ENCODE peak calls at places on chromosomes 1 and 21, in six cellular contexts. Y, H, B, J, C and M are unnamed samples.

GRCh38 chr1:189821838-189822237 is 655.8 kb downstream of the BRINP3 start:
- DNase-seq in Y (no peak), H (no peak), J (no peak), C (peak; percentile 67), B (no peak), M (no peak)

GRCh38 chr1:226640737-226641136 is 92.2 kb downstream of the STUM start:
- DNase-seq in H (no peak), Y (no peak), C (no peak), B (no peak), J (peak; percentile 9), M (no peak)

GRCh38 chr1:232600430-232601258 is 29.3 kb downstream of the SIPA1L2 start:
- DNase-seq in J (no peak), B (no peak), H (no peak), Y (no peak), C (peak; percentile 57), M (no peak)

GRCh38 chr1:116159177-116159576 is 48.0 kb downstream of the MAB21L3 start:
- DNase-seq in B (no peak), H (no peak), J (no peak), C (no peak), Y (no peak), M (no peak)

GRCh38 chr1:35768350-35769187 is 1.2 kb downstream of the CLSPN start:
- DNase-seq in B (no peak), H (no peak), J (no peak), Y (no peak), C (peak; percentile 12), M (no peak)

GRCh38 chr1:156618853-156619581 is at the start of gene HAPLN2:
- DNase-seq in B (no peak), C (no peak), J (no peak), H (peak; percentile 61), Y (no peak), M (peak; percentile 68)

GRCh38 chr1:9906466-9906865 is 3.6 kb downstream of the CTNNBIP1 start:
- DNase-seq in J (no peak), Y (no peak), C (no peak), B (no peak), H (no peak), M (no peak)

GRCh38 chr1:84869750-84870149 is 23.3 kb downstream of the LPAR3 start:
- DNase-seq in H (no peak), J (no peak), Y (peak; percentile 76), C (no peak), B (no peak), M (no peak)

GRCh38 chr1:225886159-225887029 is 2.6 kb downstream of the LEFTY1 start:
- DNase-seq in H (no peak), C (no peak), Y (no peak), J (no peak), B (no peak), M (no peak)

GRCh38 chr1:223007250-223007649 is 135.8 kb downstream of the TLR5 start:
- DNase-seq in C (peak; percentile 35), Y (peak; percentile 25), J (no peak), B (no peak), H (no peak), M (no peak)

GRCh38 chr1:223000549-223001135 is 142.4 kb downstream of the TLR5 start:
- DNase-seq in H (no peak), Y (no peak), C (no peak), B (no peak), J (no peak), M (no peak)

GRCh38 chr1:223006794-223007193 is 136.3 kb downstream of the TLR5 start:
- DNase-seq in H (no peak), C (no peak), Y (no peak), J (no peak), B (no peak), M (no peak)

GRCh38 chr1:223003549-223003948 is 139.5 kb downstream of the TLR5 start:
- DNase-seq in H (no peak), C (no peak), J (no peak), B (no peak), Y (no peak), M (no peak)

GRCh38 chr1:223001653-223002634 is 141.1 kb downstream of the TLR5 start:
- DNase-seq in B (no peak), Y (peak; percentile 20), H (no peak), J (no peak), C (no peak), M (no peak)
- TF ChIP-seq CTCF in B (no peak), Y (peak; percentile 17), H (no peak), J (no peak), C (peak; percentile 40), M (no peak)

DNA sequence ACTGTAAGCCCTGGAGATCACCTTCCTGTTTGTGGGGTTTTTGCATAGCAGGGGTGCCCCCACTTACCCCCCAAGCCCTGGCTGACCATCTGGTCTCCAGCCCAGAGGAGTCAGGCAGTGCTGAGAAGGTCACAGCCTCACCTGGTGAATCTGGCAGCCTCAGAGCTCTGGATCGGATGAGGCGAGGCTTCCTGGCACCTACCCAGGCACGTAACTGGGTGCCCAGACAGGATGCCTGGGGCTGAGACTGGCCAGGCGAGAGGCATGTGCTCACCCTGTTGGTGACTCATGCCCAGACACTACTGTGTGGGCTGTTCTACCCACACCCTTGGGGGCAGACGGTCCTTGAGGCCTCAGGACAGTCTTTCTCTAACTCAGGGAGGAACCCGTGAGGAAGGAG is 15.2 kb upstream of the PADI3 start:
- DNase-seq in Y (peak; percentile 92), B (no peak), J (peak; percentile 65), H (no peak), C (peak; percentile 96), M (no peak)
- TF ChIP-seq CTCF in Y (no peak), B (no peak), J (no peak), H (no peak), C (no peak), M (no peak)

GRCh38 chr1:41496080-41497055 is 11.9 kb upstream of the EDN2 start:
- DNase-seq in C (peak; percentile 88), J (peak; percentile 94), Y (peak; percentile 90), H (peak; percentile 84), B (peak; percentile 81), M (peak; percentile 75)
- TF ChIP-seq CTCF in C (no peak), J (no peak), Y (no peak), H (no peak), B (no peak), M (no peak)

DNA sequence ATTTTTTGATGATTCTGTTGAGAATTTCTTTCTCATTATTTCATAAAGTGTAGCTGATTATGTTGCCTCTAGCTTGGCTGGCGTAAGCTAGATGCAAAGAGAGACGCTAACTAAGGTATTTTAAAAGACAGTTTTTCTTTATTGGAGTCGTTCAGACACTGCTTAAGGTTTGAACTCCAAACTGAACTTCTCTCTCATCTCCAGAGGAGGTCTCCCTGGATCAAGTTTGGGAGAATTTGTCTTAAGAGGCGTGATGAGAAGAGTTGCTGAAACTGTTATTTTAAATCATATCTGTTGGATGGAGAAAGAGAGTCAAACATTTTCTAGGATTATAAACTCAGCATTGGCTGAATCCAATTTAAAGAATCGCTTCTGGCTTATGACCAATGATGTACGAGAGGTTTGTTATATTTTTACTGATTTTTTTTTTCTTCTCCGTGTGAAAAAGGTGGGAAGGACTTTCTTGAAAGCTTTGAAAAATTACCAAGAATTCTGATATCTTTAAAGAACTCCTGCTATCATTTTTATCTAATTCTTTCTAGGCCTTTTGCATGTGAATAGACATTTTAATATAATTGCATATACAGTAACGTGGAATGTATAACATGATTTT is 34.0 kb downstream of the MAP3K7CL start:
- DNase-seq in B (peak; percentile 28), C (peak; percentile 89), J (no peak), H (no peak), Y (peak; percentile 81), M (no peak)
- TF ChIP-seq CTCF in B (peak; percentile 60), C (peak; percentile 68), J (peak; percentile 62), H (peak; percentile 47), Y (peak; percentile 98), M (no peak)

GRCh38 chr21:28832715-28833061 is 160.0 kb downstream of the LTN1 start:
- DNase-seq in J (no peak), H (no peak), Y (no peak), C (no peak), B (no peak), M (no peak)

GRCh38 chr21:28833609-28834008 is 159.1 kb downstream of the LTN1 start:
- DNase-seq in C (no peak), J (no peak), B (no peak), H (no peak), Y (no peak), M (no peak)

GRCh38 chr21:28832013-28832714 is 160.5 kb downstream of the LTN1 start:
- DNase-seq in C (peak; percentile 16), J (no peak), Y (peak; percentile 15), B (no peak), H (no peak), M (no peak)

GRCh38 chr21:28833181-28833580 is 159.5 kb downstream of the LTN1 start:
- DNase-seq in H (no peak), C (no peak), Y (peak; percentile 18), J (no peak), B (no peak), M (no peak)

GRCh38 chr21:28834335-28835238 is 158.1 kb downstream of the LTN1 start:
- DNase-seq in H (no peak), C (no peak), B (no peak), Y (no peak), J (no peak), M (no peak)
- TF ChIP-seq CTCF in H (no peak), C (no peak), B (no peak), Y (no peak), J (no peak), M (no peak)

GRCh38 chr1:219000005-219000404 is 173.7 kb upstream of the LYPLAL1 start:
- DNase-seq in B (no peak), C (no peak), Y (no peak), J (no peak), H (no peak), M (no peak)

GRCh38 chr1:218994615-218995014 is 179.1 kb upstream of the LYPLAL1 start:
- DNase-seq in B (no peak), C (no peak), H (no peak), Y (no peak), J (no peak), M (no peak)

GRCh38 chr1:219000606-219001005 is 173.1 kb upstream of the LYPLAL1 start:
- DNase-seq in H (no peak), J (no peak), C (no peak), Y (no peak), B (no peak), M (no peak)

GRCh38 chr1:218991089-218991488 is 182.6 kb upstream of the LYPLAL1 start:
- DNase-seq in Y (no peak), C (no peak), J (no peak), B (no peak), H (no peak), M (no peak)

GRCh38 chr1:218996362-218996761 is 177.3 kb upstream of the LYPLAL1 start:
- DNase-seq in C (no peak), B (no peak), Y (no peak), H (no peak), J (no peak), M (no peak)
- TF ChIP-seq CTCF in C (no peak), B (no peak), Y (no peak), H (no peak), J (no peak), M (no peak)

GRCh38 chr1:20458717-20459116 is 27.3 kb downstream of the CAMK2N1 start:
- DNase-seq in B (no peak), H (no peak), C (no peak), Y (no peak), J (no peak), M (no peak)
- TF ChIP-seq CTCF in B (no peak), H (no peak), C (no peak), Y (no peak), J (no peak), M (no peak)

DNA sequence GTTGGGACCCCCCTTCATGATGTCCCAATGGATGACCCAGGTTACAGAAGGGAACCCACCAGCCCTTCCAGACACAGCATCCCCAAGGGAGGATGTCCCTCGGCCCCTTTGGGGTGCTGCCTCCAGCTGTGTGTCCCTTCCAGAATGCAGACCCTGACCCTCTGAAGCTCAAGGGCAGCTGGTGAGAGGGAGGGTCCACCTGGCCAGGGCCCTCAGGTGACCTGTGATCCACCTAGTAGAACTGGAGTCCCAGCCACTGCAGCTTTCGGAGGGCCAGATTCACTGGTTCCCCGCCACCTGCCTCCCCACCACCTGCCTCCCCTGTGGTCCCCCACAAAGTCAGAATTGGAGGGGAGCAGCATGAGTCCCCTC is 9.6 kb upstream of the TFF1 start:
- DNase-seq in C (no peak), B (no peak), J (no peak), Y (no peak), H (no peak), M (no peak)
- TF ChIP-seq CTCF in C (no peak), B (no peak), J (no peak), Y (no peak), H (no peak), M (no peak)